ENCODE peak calls at places on chromosome X, in eight cellular contexts. D, A, P, K, T, M, G and H are unnamed samples.

GRCh38 chrX:47366051-47366722 is 4.2 kb upstream of the ZNF157 start:
- DNase-seq in D (no peak), A (peak), P (no peak), K (peak), T (peak), M (peak), G (peak), H (peak)

GRCh38 chrX:13778916-13779315 is 38.0 kb downstream of the GPM6B start:
- DNase-seq in D (no peak), A (no peak), P (no peak), K (no peak), T (no peak), M (peak), G (peak), H (no peak)

GRCh38 chrX:154779261-154779660 is 16.6 kb downstream of the DKC1 start:
- DNase-seq in D (no peak), A (no peak), P (no peak), K (no peak), T (no peak), M (peak), G (no peak), H (no peak)

GRCh38 chrX:76420237-76420636 is 7.3 kb upstream of the MAGEE1 start:
- DNase-seq in D (no peak), A (no peak), P (peak), K (no peak), T (no peak), M (no peak), G (no peak), H (no peak)

GRCh38 chrX:65598559-65599147 is 64.1 kb upstream of the LAS1L start:
- DNase-seq in D (no peak), A (no peak), P (no peak), K (no peak), T (no peak), M (no peak), G (no peak), H (no peak)

GRCh38 chrX:78517124-78517523 is 142.0 kb downstream of the RTL3 start:
- DNase-seq in D (no peak), A (no peak), P (no peak), K (no peak), T (peak), M (no peak), G (no peak), H (no peak)

GRCh38 chrX:40734956-40735317 is 405 bp downstream of the MED14 start:
- DNase-seq in D (no peak), A (peak), P (no peak), K (no peak), T (no peak), M (peak), G (no peak), H (no peak)

GRCh38 chrX:40085086-40085551 is 12.6 kb downstream of the BCOR start:
- DNase-seq in D (no peak), A (no peak), P (peak), K (no peak), T (no peak), M (peak), G (peak), H (no peak)

GRCh38 chrX:143788265-143788664 is 67.7 kb upstream of the SPANXN2 start:
- DNase-seq in D (no peak), A (no peak), P (peak), K (peak), T (no peak), M (peak), G (peak), H (no peak)

GRCh38 chrX:70062076-70062475 is at the start of gene OTUD6A:
- DNase-seq in D (no peak), A (no peak), P (no peak), K (no peak), T (no peak), M (no peak), G (no peak), H (no peak)

GRCh38 chrX:129144172-129145038 is 378.9 kb downstream of the SMARCA1 start:
- DNase-seq in D (no peak), A (no peak), P (peak), K (no peak), T (no peak), M (no peak), G (no peak), H (no peak)

GRCh38 chrX:12956704-12957541 is 18.0 kb upstream of the TMSB4X start:
- DNase-seq in D (no peak), A (no peak), P (no peak), K (no peak), T (peak), M (peak), G (peak), H (no peak)

GRCh38 chrX:103187953-103188475 is 26.9 kb upstream of the BEX4 start:
- DNase-seq in D (no peak), A (no peak), P (no peak), K (no peak), T (no peak), M (no peak), G (no peak), H (no peak)

GRCh38 chrX:72269671-72270251 is 7.3 kb downstream of the RPS4X start:
- DNase-seq in D (no peak), A (no peak), P (no peak), K (no peak), T (no peak), M (peak), G (peak), H (no peak)

GRCh38 chrX:56000169-56000568 is 232.0 kb upstream of the KLF8 start:
- DNase-seq in D (no peak), A (no peak), P (no peak), K (no peak), T (no peak), M (no peak), G (no peak), H (no peak)

GRCh38 chrX:20547649-20548051 is 280.9 kb upstream of the RPS6KA3 start:
- DNase-seq in D (no peak), A (no peak), P (no peak), K (no peak), T (no peak), M (peak), G (peak), H (no peak)

GRCh38 chrX:124217289-124218251 is 114.9 kb upstream of the TEX13D start:
- DNase-seq in D (no peak), A (no peak), P (no peak), K (no peak), T (no peak), M (peak), G (peak), H (peak)

GRCh38 chrX:131895002-131895401 is 128.1 kb upstream of the STK26 start:
- DNase-seq in D (peak), A (no peak), P (no peak), K (no peak), T (no peak), M (no peak), G (peak), H (no peak)

GRCh38 chrX:9180623-9181022 is 146.7 kb upstream of the FAM9B start:
- DNase-seq in D (no peak), A (no peak), P (no peak), K (no peak), T (no peak), M (no peak), G (no peak), H (no peak)

GRCh38 chrX:96924581-96924980 is 40.9 kb downstream of the RPA4 start:
- DNase-seq in D (no peak), A (no peak), P (no peak), K (no peak), T (no peak), M (no peak), G (no peak), H (no peak)

GRCh38 chrX:16268206-16268605 is 100.9 kb downstream of the MAGEB17 start:
- DNase-seq in D (no peak), A (no peak), P (no peak), K (no peak), T (no peak), M (no peak), G (no peak), H (no peak)

GRCh38 chrX:25650216-25650615 is 487.9 kb upstream of the MAGEB18 start:
- DNase-seq in D (no peak), A (no peak), P (no peak), K (no peak), T (no peak), M (no peak), G (no peak), H (no peak)

GRCh38 chrX:53116101-53116500 is 22.2 kb downstream of the KANTR start:
- DNase-seq in D (no peak), A (peak), P (no peak), K (no peak), T (no peak), M (peak), G (no peak), H (no peak)

GRCh38 chrX:13515181-13515930 is 54.0 kb upstream of the EGFL6 start:
- DNase-seq in D (no peak), A (no peak), P (no peak), K (no peak), T (no peak), M (peak), G (no peak), H (no peak)

GRCh38 chrX:39869846-39870601 is 227.7 kb downstream of the BCOR start:
- DNase-seq in D (peak), A (no peak), P (no peak), K (no peak), T (no peak), M (peak), G (peak), H (no peak)

GRCh38 chrX:150767475-150768131 is 74.4 kb downstream of the MTMR1 start:
- DNase-seq in D (no peak), A (no peak), P (no peak), K (no peak), T (no peak), M (peak), G (peak), H (no peak)

GRCh38 chrX:18895157-18895952 is 88.6 kb downstream of the PHKA2 start:
- DNase-seq in D (no peak), A (peak), P (no peak), K (no peak), T (no peak), M (no peak), G (no peak), H (peak)

GRCh38 chrX:20218809-20219505 is 47.8 kb downstream of the RPS6KA3 start:
- DNase-seq in D (no peak), A (no peak), P (peak), K (no peak), T (no peak), M (no peak), G (peak), H (no peak)